ENCODE peak calls at places on chromosomes 1 and 21, in eight cellular contexts. One of them, this sample, is unnamed.

GRCh38 chr1:243580072-243580471 is 270.0 kb downstream of the AKT3 start:
- DNase-seq in HL-60: no peak
- DNase-seq in K562: no peak
- DNase-seq in uterus: no peak
- DNase-seq in colonic mucosa: no peak
- DNase-seq in HCT116: no peak
- DNase-seq in cardiac muscle cell: peak; percentile 88
- DNase-seq in tibial artery: no peak
- DNase-seq in this sample: no peak

GRCh38 chr1:118949317-118949716 is 38.8 kb downstream of the TBX15 start:
- DNase-seq in tibial artery: peak; percentile 84
- DNase-seq in HCT116: no peak
- DNase-seq in uterus: no peak
- DNase-seq in K562: no peak
- DNase-seq in cardiac muscle cell: peak; percentile 82
- DNase-seq in colonic mucosa: no peak
- DNase-seq in HL-60: no peak
- DNase-seq in this sample: no peak

GRCh38 chr21:24716306-24716918 is 890.9 kb downstream of the MRPL39 start:
- DNase-seq in HL-60: no peak
- DNase-seq in colonic mucosa: no peak
- DNase-seq in uterus: no peak
- DNase-seq in tibial artery: no peak
- DNase-seq in cardiac muscle cell: no peak
- DNase-seq in HCT116: no peak
- DNase-seq in K562: no peak
- DNase-seq in this sample: no peak

GRCh38 chr1:1553821-1554494 is 13.5 kb upstream of the TMEM240 start:
- DNase-seq in cardiac muscle cell: no peak
- DNase-seq in HCT116: no peak
- DNase-seq in tibial artery: no peak
- DNase-seq in colonic mucosa: no peak
- DNase-seq in uterus: no peak
- DNase-seq in K562: no peak
- DNase-seq in HL-60: no peak
- DNase-seq in this sample: no peak

GRCh38 chr1:11918779-11919519 is 7.3 kb downstream of the KIAA2013 start:
- DNase-seq in cardiac muscle cell: peak; percentile 77
- DNase-seq in K562: no peak
- DNase-seq in HL-60: no peak
- DNase-seq in uterus: peak; percentile 76
- DNase-seq in HCT116: no peak
- DNase-seq in colonic mucosa: no peak
- DNase-seq in tibial artery: peak; percentile 80
- DNase-seq in this sample: no peak

GRCh38 chr1:171715813-171716251 is 26.0 kb downstream of the VAMP4 start:
- DNase-seq in HCT116: no peak
- DNase-seq in uterus: no peak
- DNase-seq in colonic mucosa: no peak
- DNase-seq in tibial artery: no peak
- DNase-seq in HL-60: no peak
- DNase-seq in cardiac muscle cell: peak; percentile 43
- DNase-seq in K562: no peak
- DNase-seq in this sample: no peak

GRCh38 chr1:154316704-154317103 is 4.2 kb upstream of the AQP10 start:
- DNase-seq in HL-60: no peak
- DNase-seq in K562: no peak
- DNase-seq in cardiac muscle cell: no peak
- DNase-seq in uterus: no peak
- DNase-seq in HCT116: no peak
- DNase-seq in tibial artery: no peak
- DNase-seq in colonic mucosa: no peak
- DNase-seq in this sample: no peak

GRCh38 chr1:118999348-119000071 is 11.4 kb upstream of the TBX15 start:
- DNase-seq in HCT116: no peak
- DNase-seq in HL-60: no peak
- DNase-seq in tibial artery: no peak
- DNase-seq in K562: no peak
- DNase-seq in cardiac muscle cell: no peak
- DNase-seq in colonic mucosa: no peak
- DNase-seq in uterus: no peak
- DNase-seq in this sample: no peak

GRCh38 chr1:64295566-64295965 is 92.1 kb downstream of the UBE2U start:
- DNase-seq in tibial artery: no peak
- DNase-seq in HL-60: no peak
- DNase-seq in uterus: no peak
- DNase-seq in HCT116: no peak
- DNase-seq in colonic mucosa: no peak
- DNase-seq in K562: no peak
- DNase-seq in cardiac muscle cell: no peak
- DNase-seq in this sample: no peak

GRCh38 chr1:92623187-92623778 is 136.6 kb upstream of the GFI1 start:
- DNase-seq in K562: peak; percentile 8
- DNase-seq in HL-60: no peak
- DNase-seq in HCT116: peak; percentile 1
- DNase-seq in colonic mucosa: no peak
- DNase-seq in cardiac muscle cell: peak; percentile 38
- DNase-seq in tibial artery: no peak
- DNase-seq in uterus: no peak
- DNase-seq in this sample: no peak

GRCh38 chr1:53291574-53291973 is 36.3 kb downstream of the LRP8 start:
- DNase-seq in K562: no peak
- DNase-seq in colonic mucosa: no peak
- DNase-seq in cardiac muscle cell: no peak
- DNase-seq in HCT116: no peak
- DNase-seq in HL-60: no peak
- DNase-seq in tibial artery: no peak
- DNase-seq in uterus: no peak
- DNase-seq in this sample: no peak

GRCh38 chr1:228400237-228400651 is 6.4 kb downstream of the TRIM11 start:
- DNase-seq in tibial artery: no peak
- DNase-seq in cardiac muscle cell: no peak
- DNase-seq in HL-60: no peak
- DNase-seq in K562: no peak
- DNase-seq in HCT116: no peak
- DNase-seq in colonic mucosa: no peak
- DNase-seq in uterus: no peak
- DNase-seq in this sample: no peak

GRCh38 chr1:175221548-175222175 is 29.1 kb upstream of the KIAA0040 start:
- DNase-seq in tibial artery: peak; percentile 34
- DNase-seq in uterus: peak; percentile 40
- DNase-seq in cardiac muscle cell: peak; percentile 20
- DNase-seq in K562: no peak
- DNase-seq in colonic mucosa: peak; percentile 38
- DNase-seq in HCT116: no peak
- DNase-seq in HL-60: no peak
- DNase-seq in this sample: peak; percentile 31

GRCh38 chr1:77605246-77606026 is 77.0 kb downstream of the ZZZ3 start:
- DNase-seq in K562: no peak
- DNase-seq in HL-60: peak; percentile 83
- DNase-seq in uterus: peak; percentile 27
- DNase-seq in tibial artery: peak; percentile 81
- DNase-seq in colonic mucosa: peak; percentile 41
- DNase-seq in HCT116: no peak
- DNase-seq in cardiac muscle cell: peak; percentile 86
- DNase-seq in this sample: peak; percentile 17

DNA sequence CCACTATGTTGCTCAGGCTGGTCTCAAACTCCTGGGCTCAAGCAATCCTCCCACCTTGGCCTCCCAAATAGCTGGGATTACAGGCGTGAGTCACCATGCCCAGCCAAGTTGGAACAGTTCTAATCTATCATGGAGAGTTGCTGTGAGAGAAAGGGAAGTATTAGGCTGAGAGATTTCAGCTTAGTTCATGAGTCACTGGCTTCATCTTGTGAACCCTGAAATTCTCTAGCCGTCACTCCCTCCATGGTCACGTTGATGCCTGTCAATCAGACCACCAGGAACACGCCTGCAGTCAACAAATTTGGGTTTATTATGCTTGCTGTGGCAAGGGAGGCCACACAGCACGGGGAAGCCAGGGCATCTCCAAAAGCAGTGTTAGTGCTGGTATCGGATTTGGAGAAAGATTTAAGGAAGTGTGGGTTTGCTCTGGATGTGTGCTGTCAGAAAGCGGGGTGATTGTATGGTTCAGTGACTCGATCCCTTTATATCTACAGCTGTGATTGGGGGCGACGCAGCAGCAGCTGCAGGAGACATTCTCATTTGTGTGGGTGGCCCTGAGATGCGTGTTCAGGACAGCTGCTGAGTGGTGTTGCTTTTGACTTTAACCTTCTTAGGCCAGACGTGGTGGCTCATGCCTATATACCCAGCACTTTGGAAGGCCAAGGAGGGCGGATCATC is 18.7 kb downstream of the UQCRHL start:
- DNase-seq in tibial artery: no peak
- DNase-seq in uterus: no peak
- DNase-seq in HCT116: no peak
- DNase-seq in cardiac muscle cell: peak; percentile 77
- DNase-seq in K562: no peak
- DNase-seq in HL-60: no peak
- DNase-seq in colonic mucosa: no peak
- DNase-seq in this sample: no peak
- H3K27me3 ChIP-seq in tibial artery: no peaks in the 10 kb centered on the region
- H3K27me3 ChIP-seq in uterus: no peaks in the 10 kb centered on the region
- H3K27me3 ChIP-seq in HCT116: no peaks in the 10 kb centered on the region
- H3K27me3 ChIP-seq in cardiac muscle cell: no peaks in the 10 kb centered on the region
- H3K27me3 ChIP-seq in K562: no peaks in the 10 kb centered on the region
- H3K27me3 ChIP-seq in HL-60: no peaks in the 10 kb centered on the region
- H3K27me3 ChIP-seq in colonic mucosa: no peaks in the 10 kb centered on the region
- H3K27me3 ChIP-seq in this sample: no peaks in the 10 kb centered on the region

DNA sequence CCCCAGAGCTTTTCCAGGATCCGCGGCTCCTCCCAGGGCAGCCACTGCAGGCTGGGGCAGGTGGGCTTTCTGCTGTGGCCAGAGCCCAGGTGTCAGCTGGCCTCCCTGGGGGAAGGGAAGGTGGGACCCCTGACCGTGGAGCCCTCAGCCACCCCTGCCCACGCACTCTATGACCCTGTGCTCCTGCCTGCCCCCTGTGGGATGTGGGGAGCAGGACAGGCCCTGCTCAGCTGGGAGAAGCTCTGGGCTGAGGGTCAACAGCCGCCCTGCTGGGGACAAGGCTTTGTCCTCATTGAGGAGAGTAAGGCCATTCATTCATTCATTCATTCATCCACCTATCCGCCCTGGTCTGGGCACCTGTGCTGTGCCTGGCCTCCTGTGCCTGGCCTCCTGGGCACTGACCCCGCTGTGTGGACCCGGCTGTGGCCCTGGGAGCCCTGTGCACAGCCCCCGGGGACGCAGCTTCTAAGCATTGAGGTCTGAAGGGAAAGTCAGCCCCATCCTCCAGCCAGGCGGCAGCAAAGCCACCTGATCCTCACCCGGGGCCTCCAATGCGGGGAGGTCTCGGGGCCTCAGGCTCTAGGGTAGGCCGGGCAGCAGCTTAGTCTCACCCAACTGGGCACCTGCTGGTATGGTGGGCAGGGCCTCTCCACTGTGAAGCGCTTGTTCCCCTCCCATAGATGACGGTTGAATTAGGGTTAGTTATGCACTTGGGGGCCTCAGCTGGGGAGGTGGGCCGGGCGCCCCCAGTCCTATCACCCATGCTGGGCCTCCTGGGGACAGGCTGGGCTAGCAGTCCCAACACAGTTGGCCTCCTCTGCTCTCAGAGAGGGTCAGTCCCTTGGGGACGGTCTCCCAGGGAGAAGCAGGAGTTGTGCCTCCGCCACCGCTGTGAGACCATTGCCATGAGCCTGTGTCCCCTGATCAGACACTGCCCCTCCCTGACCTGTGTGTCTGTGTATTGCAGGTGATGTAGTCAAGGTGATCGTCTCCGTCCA is 6.0 kb downstream of the TNFRSF14 start:
- DNase-seq in colonic mucosa: no peak
- DNase-seq in cardiac muscle cell: no peak
- DNase-seq in HL-60: no peak
- DNase-seq in K562: peak; percentile 69
- DNase-seq in tibial artery: no peak
- DNase-seq in uterus: no peak
- DNase-seq in HCT116: no peak
- DNase-seq in this sample: peak; percentile 69
- TF ChIP-seq CTCF in colonic mucosa: peak; percentile 46
- TF ChIP-seq CTCF in cardiac muscle cell: peak; percentile 37
- TF ChIP-seq CTCF in HL-60: no peak
- TF ChIP-seq CTCF in K562: peak; percentile 77
- TF ChIP-seq CTCF in tibial artery: peak; percentile 7
- TF ChIP-seq CTCF in uterus: no peak
- TF ChIP-seq CTCF in HCT116: no peak
- TF ChIP-seq CTCF in this sample: no peak

GRCh38 chr1:51958824-51959223 is 31.7 kb downstream of the RAB3B start:
- DNase-seq in HCT116: no peak
- DNase-seq in colonic mucosa: no peak
- DNase-seq in K562: no peak
- DNase-seq in cardiac muscle cell: no peak
- DNase-seq in HL-60: no peak
- DNase-seq in tibial artery: no peak
- DNase-seq in uterus: no peak
- DNase-seq in this sample: no peak

GRCh38 chr1:51962486-51963356 is 27.8 kb downstream of the RAB3B start:
- DNase-seq in HCT116: no peak
- DNase-seq in tibial artery: no peak
- DNase-seq in cardiac muscle cell: no peak
- DNase-seq in HL-60: no peak
- DNase-seq in colonic mucosa: no peak
- DNase-seq in K562: no peak
- DNase-seq in uterus: no peak
- DNase-seq in this sample: no peak

GRCh38 chr1:51960262-51960661 is 30.2 kb downstream of the RAB3B start:
- DNase-seq in colonic mucosa: no peak
- DNase-seq in uterus: no peak
- DNase-seq in cardiac muscle cell: no peak
- DNase-seq in HCT116: no peak
- DNase-seq in HL-60: peak; percentile 53
- DNase-seq in K562: no peak
- DNase-seq in tibial artery: no peak
- DNase-seq in this sample: no peak

GRCh38 chr1:51961954-51962353 is 28.5 kb downstream of the RAB3B start:
- DNase-seq in tibial artery: no peak
- DNase-seq in colonic mucosa: no peak
- DNase-seq in HL-60: no peak
- DNase-seq in cardiac muscle cell: no peak
- DNase-seq in HCT116: no peak
- DNase-seq in uterus: no peak
- DNase-seq in K562: no peak
- DNase-seq in this sample: no peak

DNA sequence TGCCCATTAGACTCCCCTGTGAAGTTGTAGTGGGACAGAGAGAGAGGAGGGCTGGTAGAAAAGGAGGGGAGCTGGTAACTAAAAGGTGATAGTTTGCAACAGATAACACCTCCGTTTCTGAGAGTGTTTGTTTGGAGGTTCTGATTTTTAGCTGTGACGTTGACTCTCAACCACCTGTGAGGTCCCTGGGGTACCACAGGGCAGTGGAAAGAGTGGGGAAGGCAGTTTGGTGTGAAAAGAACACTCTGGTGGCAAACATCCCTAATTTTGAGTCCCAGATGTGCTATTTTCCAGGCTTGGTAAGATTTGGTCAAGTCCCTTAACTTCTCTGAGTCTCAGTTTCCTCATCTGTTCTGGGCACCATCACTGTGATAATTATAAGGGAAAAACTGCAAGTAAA is 29.3 kb downstream of the RAB3B start:
- DNase-seq in tibial artery: no peak
- DNase-seq in cardiac muscle cell: no peak
- DNase-seq in colonic mucosa: no peak
- DNase-seq in HL-60: no peak
- DNase-seq in K562: no peak
- DNase-seq in uterus: no peak
- DNase-seq in HCT116: no peak
- DNase-seq in this sample: no peak
- H3K27me3 ChIP-seq in tibial artery: peaks cover 34% of the 10 kb centered on the region
- H3K27me3 ChIP-seq in cardiac muscle cell: no peaks in the 10 kb centered on the region
- H3K27me3 ChIP-seq in colonic mucosa: no peaks in the 10 kb centered on the region
- H3K27me3 ChIP-seq in HL-60: no peaks in the 10 kb centered on the region
- H3K27me3 ChIP-seq in K562: no peaks in the 10 kb centered on the region
- H3K27me3 ChIP-seq in uterus: no peaks in the 10 kb centered on the region
- H3K27me3 ChIP-seq in HCT116: no peaks in the 10 kb centered on the region
- H3K27me3 ChIP-seq in this sample: no peaks in the 10 kb centered on the region

GRCh38 chr1:91282695-91283420 is 121.8 kb downstream of the HFM1 start:
- DNase-seq in tibial artery: peak; percentile 54
- DNase-seq in cardiac muscle cell: peak; percentile 86
- DNase-seq in K562: peak; percentile 60
- DNase-seq in colonic mucosa: peak; percentile 55
- DNase-seq in HL-60: peak; percentile 43
- DNase-seq in HCT116: peak; percentile 71
- DNase-seq in uterus: peak; percentile 38
- DNase-seq in this sample: peak; percentile 31
- TF ChIP-seq CTCF in tibial artery: peak; percentile 66
- TF ChIP-seq CTCF in cardiac muscle cell: peak; percentile 79
- TF ChIP-seq CTCF in K562: peak; percentile 70
- TF ChIP-seq CTCF in colonic mucosa: peak; percentile 68
- TF ChIP-seq CTCF in HL-60: peak; percentile 59
- TF ChIP-seq CTCF in HCT116: peak; percentile 82
- TF ChIP-seq CTCF in uterus: peak; percentile 69
- TF ChIP-seq CTCF in this sample: peak; percentile 71